ENCODE peak calls at places on chromosomes 5 and 9, in ten cellular contexts. H is A549, X is H1, N is ovary, J is transverse colon, C is tibial nerve, O is HepG2, V is upper lobe of left lung, Q is GM12878, W is stomach. Y is an unnamed sample.

GRCh38 chr9:110599468-110599867 is 19.9 kb upstream of the SVEP1 start:
- DNase-seq in X (no peak), H (no peak), Q (no peak), C (no peak), O (no peak), J (no peak), N (no peak), W (no peak), V (no peak), Y (no peak)

GRCh38 chr9:132221941-132222340 is 60.1 kb downstream of the NTNG2 start:
- DNase-seq in N (no peak), J (no peak), V (no peak), W (no peak), X (no peak), H (no peak), O (no peak), C (no peak), Q (no peak), Y (no peak)

GRCh38 chr5:71782771-71783770 is 64.0 kb downstream of the CARTPT start:
- DNase-seq in X (peak; percentile 54), W (peak; percentile 69), V (peak; percentile 58), O (peak; percentile 32), Q (peak; percentile 60), J (peak; percentile 74), N (peak; percentile 85), C (peak; percentile 82), H (peak; percentile 75), Y (peak; percentile 91)

GRCh38 chr9:16384993-16385392 is 485.5 kb downstream of the BNC2 start:
- DNase-seq in N (no peak), O (no peak), X (no peak), W (no peak), J (no peak), V (no peak), H (no peak), C (no peak), Q (no peak), Y (no peak)

GRCh38 chr5:10301842-10302610 is 5.7 kb downstream of the CMBL start:
- DNase-seq in N (peak; percentile 59), J (peak; percentile 94), O (no peak), W (peak; percentile 97), C (no peak), H (peak; percentile 70), V (peak; percentile 92), Q (no peak), X (no peak), Y (peak; percentile 84)

GRCh38 chr5:124745367-124746251 is 830 bp downstream of the ZNF608 start:
- DNase-seq in H (no peak), V (peak; percentile 54), O (no peak), C (no peak), J (no peak), N (no peak), W (no peak), X (no peak), Q (no peak), Y (no peak)

GRCh38 chr9:85142461-85143401 is 473.2 kb downstream of the NTRK2 start:
- DNase-seq in H (peak; percentile 16), W (no peak), N (no peak), V (no peak), O (peak; percentile 7), J (peak; percentile 29), C (peak; percentile 39), X (no peak), Q (peak; percentile 16), Y (no peak)

GRCh38 chr5:159923008-159923407 is 6.7 kb downstream of the ADRA1B start:
- DNase-seq in H (no peak), Q (no peak), J (no peak), W (no peak), X (no peak), V (no peak), N (no peak), O (no peak), C (no peak), Y (no peak)

GRCh38 chr5:150497274-150497988 is 10.5 kb upstream of the NDST1 start:
- DNase-seq in X (no peak), W (peak; percentile 68), Q (no peak), N (peak; percentile 72), O (no peak), J (no peak), C (peak; percentile 67), H (peak; percentile 88), V (peak; percentile 51), Y (peak; percentile 87)

GRCh38 chr5:173602423-173602822 is 14.0 kb downstream of the BOD1 start:
- DNase-seq in V (peak; percentile 83), C (peak; percentile 54), N (peak; percentile 29), X (no peak), J (no peak), Q (no peak), O (no peak), H (no peak), W (no peak), Y (no peak)

GRCh38 chr9:135905380-135906282 is 1.7 kb downstream of the CAMSAP1 start:
- DNase-seq in Q (no peak), C (no peak), X (no peak), W (peak; percentile 35), N (no peak), O (no peak), H (no peak), J (peak; percentile 16), V (no peak), Y (peak; percentile 54)
- H3K4me3 ChIP-seq in Q (peak overlapping the region; percentile 62), C (peak overlapping the region; percentile 96), X (peak overlapping the region; percentile 77), W (peak overlapping the region; percentile 73), N (no peak overlapping the region), O (peak overlapping the region; percentile 69), H (peak overlapping the region; percentile 66), J (peak overlapping the region; percentile 80), V (peak overlapping the region; percentile 93), Y (peak overlapping the region; percentile 95)

GRCh38 chr5:99099691-99100090 is 170.9 kb upstream of the CHD1 start:
- DNase-seq in V (no peak), C (no peak), W (no peak), J (no peak), H (no peak), X (no peak), N (no peak), O (no peak), Q (no peak), Y (no peak)

GRCh38 chr5:99102073-99102697 is 173.4 kb upstream of the CHD1 start:
- DNase-seq in X (no peak), W (no peak), O (no peak), J (no peak), N (no peak), Q (no peak), C (no peak), H (no peak), V (no peak), Y (no peak)

GRCh38 chr5:99105216-99105615 is 176.4 kb upstream of the CHD1 start:
- DNase-seq in C (no peak), H (no peak), Q (no peak), O (no peak), N (no peak), J (no peak), X (no peak), W (no peak), V (no peak), Y (no peak)

DNA sequence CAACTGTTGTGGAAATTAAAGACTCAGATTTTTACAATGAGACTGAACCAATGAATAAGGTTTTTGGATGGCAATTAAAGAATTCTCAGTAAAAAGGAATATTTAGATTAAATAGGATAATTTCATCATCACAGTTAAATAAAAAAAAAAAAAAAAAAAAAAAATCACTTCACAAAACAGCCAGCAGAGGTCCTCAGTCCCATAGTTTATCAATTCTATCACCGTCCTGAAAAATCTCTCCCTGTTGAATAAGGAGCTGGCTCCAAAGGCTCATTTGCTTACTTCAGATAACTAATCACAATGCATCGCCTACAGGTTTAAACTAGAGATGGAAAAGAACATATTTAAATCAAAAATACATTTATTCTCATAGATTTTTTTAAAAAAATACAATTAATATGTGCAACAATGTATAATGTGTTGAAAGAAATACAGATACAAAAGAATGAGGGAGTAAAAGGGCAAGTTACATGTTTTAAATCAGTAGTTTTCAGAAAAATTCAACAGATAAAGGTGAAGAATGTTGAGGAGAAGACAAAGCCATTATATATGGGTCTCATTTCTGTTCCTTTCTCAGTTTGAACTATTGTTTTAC is 175.8 kb upstream of the CHD1 start:
- DNase-seq in H (peak; percentile 31), V (no peak), Q (no peak), O (peak; percentile 13), N (no peak), C (no peak), W (no peak), X (no peak), J (no peak), Y (no peak)
- TF ChIP-seq EP300 in H (no peak), V (no peak), Q (no peak), O (no peak), N (no peak), C (no peak), W (no peak), X (no peak), J (no peak), Y (no peak)

GRCh38 chr5:7488734-7489133 is 92.8 kb downstream of the ADCY2 start:
- DNase-seq in W (no peak), X (no peak), V (no peak), C (no peak), H (no peak), O (no peak), N (no peak), Q (no peak), J (no peak), Y (no peak)

GRCh38 chr5:7494446-7495132 is 98.7 kb downstream of the ADCY2 start:
- DNase-seq in C (no peak), N (no peak), V (no peak), H (no peak), Q (no peak), J (no peak), O (no peak), W (no peak), X (no peak), Y (no peak)

GRCh38 chr5:7492371-7492770 is 96.4 kb downstream of the ADCY2 start:
- DNase-seq in J (no peak), N (no peak), O (no peak), H (no peak), W (no peak), X (no peak), Q (no peak), V (no peak), C (no peak), Y (no peak)

GRCh38 chr5:7495133-7495521 is 99.2 kb downstream of the ADCY2 start:
- DNase-seq in C (no peak), H (no peak), W (no peak), J (no peak), N (no peak), X (no peak), O (no peak), V (no peak), Q (no peak), Y (no peak)

GRCh38 chr5:7493622-7494021 is 97.7 kb downstream of the ADCY2 start:
- DNase-seq in H (no peak), J (no peak), V (no peak), X (no peak), W (no peak), Q (no peak), N (no peak), O (no peak), C (no peak), Y (no peak)
- H3K4me1 ChIP-seq in H (no peaks in the 10 kb centered on the region), J (no peaks in the 10 kb centered on the region), V (no peaks in the 10 kb centered on the region), X (peaks cover 3% of the 10 kb centered on the region), W (no peaks in the 10 kb centered on the region), Q (no peaks in the 10 kb centered on the region), N (peaks cover 2% of the 10 kb centered on the region), O (no peaks in the 10 kb centered on the region), C (no peaks in the 10 kb centered on the region), Y (peaks cover 4% of the 10 kb centered on the region)

DNA sequence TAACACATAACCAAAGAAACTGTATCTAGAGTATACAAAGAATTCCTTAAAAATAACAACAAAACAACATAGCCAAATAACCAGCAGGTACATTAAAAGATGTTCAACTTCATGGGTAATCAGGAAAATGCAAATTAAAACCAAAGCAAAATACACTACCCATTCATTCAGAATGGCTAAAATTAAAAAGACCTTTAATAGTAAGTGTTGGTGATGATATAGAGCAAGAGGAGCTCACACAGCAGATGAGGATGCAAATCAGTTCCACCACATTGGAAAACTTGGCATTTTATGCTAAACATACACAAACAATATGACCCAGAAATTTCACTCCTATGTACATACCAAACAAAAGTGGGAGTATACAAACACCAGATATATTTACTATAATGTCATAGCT is 97.8 kb downstream of the DENND1A start:
- DNase-seq in H (no peak), N (no peak), W (no peak), Q (no peak), C (no peak), O (no peak), J (no peak), V (no peak), X (no peak), Y (no peak)
- H3K4me3 ChIP-seq in H (no peak overlapping the region), N (no peak overlapping the region), W (no peak overlapping the region), Q (no peak overlapping the region), C (no peak overlapping the region), O (no peak overlapping the region), J (no peak overlapping the region), V (no peak overlapping the region), X (no peak overlapping the region), Y (no peak overlapping the region)